ENCODE peak calls at places on chromosome 20, in four cellular contexts. Y is activated gamma-delta T cell treated with Interleukin-2 at 50 U/mL for 16 hours; L is endothelial cell; V is activated T-helper 1 cell treated with anti-CD3 and anti-CD28 coated beads, Interleukin-2, amount 50 U/mL, for 16 hours. M is an unnamed sample.

GRCh38 chr20:35385733-35386132 is 26.0 kb downstream of the UQCC1 start:
- DNase-seq in Y (no peak), L (no peak), V (no peak), M (no peak)

GRCh38 chr20:23320317-23320716 is 30.3 kb upstream of the NXT1 start:
- DNase-seq in Y (no peak), L (no peak), V (no peak), M (no peak)

GRCh38 chr20:8209061-8209460 is 77.0 kb downstream of the PLCB1 start:
- DNase-seq in Y (no peak), L (no peak), V (no peak), M (no peak)

GRCh38 chr20:34549291-34549928 is 9.1 kb upstream of the MAP1LC3A start:
- DNase-seq in Y (no peak), L (peak), V (no peak), M (no peak)

GRCh38 chr20:60255866-60256265 is 297.6 kb downstream of the CDH26 start:
- DNase-seq in Y (no peak), L (no peak), V (no peak), M (no peak)

GRCh38 chr20:57317789-57318371 is 11.7 kb upstream of the SPO11 start:
- DNase-seq in Y (no peak), L (no peak), V (no peak), M (no peak)

GRCh38 chr20:40568200-40568599 is 120.8 kb downstream of the MAFB start:
- DNase-seq in Y (no peak), L (no peak), V (no peak), M (no peak)

GRCh38 chr20:50068041-50068651 is 44.8 kb downstream of the UBE2V1 start:
- DNase-seq in Y (no peak), L (no peak), V (no peak), M (no peak)

GRCh38 chr20:48102076-48102787 is 317.0 kb upstream of the SULF2 start:
- DNase-seq in Y (no peak), L (no peak), V (no peak), M (no peak)

GRCh38 chr20:10739575-10739974 is 65.8 kb upstream of the JAG1 start:
- DNase-seq in Y (no peak), L (no peak), V (no peak), M (no peak)

GRCh38 chr20:17372831-17373440 is 146.1 kb downstream of the PCSK2 start:
- DNase-seq in Y (no peak), L (no peak), V (no peak), M (no peak)

GRCh38 chr20:51335329-51335841 is 207.1 kb downstream of the NFATC2 start:
- DNase-seq in Y (no peak), L (no peak), V (no peak), M (peak)

GRCh38 chr20:11838076-11838636 is 79.5 kb upstream of the BTBD3 start:
- DNase-seq in Y (no peak), L (no peak), V (no peak), M (no peak)

GRCh38 chr20:47263080-47263479 is 93.4 kb downstream of the ZMYND8 start:
- DNase-seq in Y (no peak), L (no peak), V (no peak), M (no peak)

GRCh38 chr20:57698867-57699275 is 10.9 kb downstream of the PMEPA1 start:
- DNase-seq in Y (no peak), L (no peak), V (no peak), M (no peak)

GRCh38 chr20:39264506-39265172 is 302.5 kb downstream of the DHX35 start:
- DNase-seq in Y (no peak), L (peak), V (no peak), M (peak)

GRCh38 chr20:9928281-9928737 is 89.4 kb upstream of the PAK5 start:
- DNase-seq in Y (no peak), L (no peak), V (no peak), M (no peak)

GRCh38 chr20:45051497-45052060 is 49.3 kb downstream of the KCNS1 start:
- DNase-seq in Y (no peak), L (no peak), V (no peak), M (no peak)

GRCh38 chr20:10328897-10329255 is 105.1 kb downstream of the MKKS start:
- DNase-seq in Y (no peak), L (no peak), V (no peak), M (no peak)

GRCh38 chr20:22394583-22394982 is 189.8 kb downstream of the FOXA2 start:
- DNase-seq in Y (no peak), L (no peak), V (no peak), M (no peak)

GRCh38 chr20:44405785-44406571 is 50.5 kb downstream of the HNF4A start:
- DNase-seq in Y (no peak), L (no peak), V (no peak), M (no peak)

GRCh38 chr20:51532577-51533191 is 9.8 kb downstream of the NFATC2 start:
- DNase-seq in Y (peak), L (no peak), V (no peak), M (no peak)

GRCh38 chr20:62068997-62069396 is 3.3 kb upstream of the TAF4 start:
- DNase-seq in Y (no peak), L (no peak), V (no peak), M (no peak)

GRCh38 chr20:14700641-14700965 is 363.2 kb upstream of the FLRT3 start:
- DNase-seq in Y (no peak), L (no peak), V (no peak), M (no peak)

GRCh38 chr20:2729791-2730190 is 37.2 kb downstream of the EBF4 start:
- DNase-seq in Y (no peak), L (no peak), V (no peak), M (no peak)

GRCh38 chr20:2812189-2812588 is 2.6 kb upstream of the C20orf141 start:
- DNase-seq in Y (no peak), L (no peak), V (no peak), M (no peak)

GRCh38 chr20:1322511-1323245 is 6.3 kb downstream of the SDCBP2 start:
- DNase-seq in Y (no peak), L (no peak), V (no peak), M (no peak)

GRCh38 chr20:34907616-34908469 is 31.4 kb downstream of the ACSS2 start:
- DNase-seq in Y (no peak), L (peak), V (no peak), M (no peak)

GRCh38 chr20:57884956-57885355 is 175.1 kb upstream of the PMEPA1 start:
- DNase-seq in Y (no peak), L (no peak), V (no peak), M (no peak)

GRCh38 chr20:49347156-49347555 is 69.3 kb upstream of the ZNFX1 start:
- DNase-seq in Y (no peak), L (no peak), V (no peak), M (no peak)

GRCh38 chr20:51660741-51661608 is 107.2 kb downstream of the ATP9A start:
- DNase-seq in Y (no peak), L (no peak), V (no peak), M (no peak)

GRCh38 chr20:56393133-56393472 is 658 bp downstream of the CSTF1 start:
- DNase-seq in Y (no peak), L (no peak), V (no peak), M (no peak)

GRCh38 chr20:41510224-41510623 is 108.0 kb downstream of the CHD6 start:
- DNase-seq in Y (no peak), L (no peak), V (no peak), M (no peak)

GRCh38 chr20:48638546-48638945 is 189.3 kb downstream of the PREX1 start:
- DNase-seq in Y (no peak), L (no peak), V (no peak), M (no peak)

GRCh38 chr20:31675828-31676533 is 38.3 kb downstream of the COX4I2 start:
- DNase-seq in Y (peak), L (peak), V (peak), M (peak)

GRCh38 chr20:34994509-34995131 is 39.0 kb downstream of the MYH7B start:
- DNase-seq in Y (no peak), L (no peak), V (no peak), M (no peak)

GRCh38 chr20:42338274-42339172 is 720.3 kb upstream of the CHD6 start:
- DNase-seq in Y (no peak), L (no peak), V (no peak), M (no peak)

GRCh38 chr20:53942121-53942816 is 128.1 kb downstream of the BCAS1 start:
- DNase-seq in Y (no peak), L (no peak), V (no peak), M (no peak)

GRCh38 chr20:22455259-22455658 is 129.1 kb downstream of the FOXA2 start:
- DNase-seq in Y (no peak), L (no peak), V (no peak), M (no peak)